ENCODE peak calls at places on chromosome 1, in four cellular contexts. One of them, this sample, is unnamed.

GRCh38 chr1:4083171-4084052 is 183.3 kb upstream of the C1orf174 start:
- DNase-seq in T-helper 17 cell: no peak
- DNase-seq in Daoy: no peak
- DNase-seq in GDM1: no peak
- DNase-seq in this sample: no peak

GRCh38 chr1:193070395-193070753 is 11.0 kb downstream of the RO60 start:
- DNase-seq in T-helper 17 cell: no peak
- DNase-seq in Daoy: no peak
- DNase-seq in GDM1: no peak
- DNase-seq in this sample: no peak

GRCh38 chr1:244050835-244051444 is at the start of gene ZBTB18:
- DNase-seq in T-helper 17 cell: no peak
- DNase-seq in Daoy: peak; percentile 63
- DNase-seq in GDM1: no peak
- DNase-seq in this sample: no peak

GRCh38 chr1:203985044-203985443 is 87.9 kb upstream of the SOX13 start:
- DNase-seq in T-helper 17 cell: no peak
- DNase-seq in Daoy: no peak
- DNase-seq in GDM1: no peak
- DNase-seq in this sample: no peak

GRCh38 chr1:201845331-201846083 is 16.6 kb downstream of the IPO9 start:
- DNase-seq in T-helper 17 cell: no peak
- DNase-seq in Daoy: no peak
- DNase-seq in GDM1: no peak
- DNase-seq in this sample: no peak

GRCh38 chr1:163361123-163361934 is 39.6 kb downstream of the NUF2 start:
- DNase-seq in T-helper 17 cell: no peak
- DNase-seq in Daoy: peak; percentile 26
- DNase-seq in GDM1: no peak
- DNase-seq in this sample: no peak

GRCh38 chr1:109877776-109878175 is 32.9 kb upstream of the CSF1 start:
- DNase-seq in T-helper 17 cell: no peak
- DNase-seq in Daoy: no peak
- DNase-seq in GDM1: no peak
- DNase-seq in this sample: no peak

GRCh38 chr1:154501423-154502065 is 475 bp upstream of the TDRD10 start:
- DNase-seq in T-helper 17 cell: no peak
- DNase-seq in Daoy: peak; percentile 24
- DNase-seq in GDM1: no peak
- DNase-seq in this sample: no peak

GRCh38 chr1:17923684-17924083 is 168.6 kb downstream of the ACTL8 start:
- DNase-seq in T-helper 17 cell: no peak
- DNase-seq in Daoy: no peak
- DNase-seq in GDM1: no peak
- DNase-seq in this sample: no peak